ENCODE peak calls at places on chromosomes 12 and 14, in six cellular contexts. X is A549, L is HepG2, A is GM12878, E is K562, P is upper lobe of left lung. N is an unnamed sample.

GRCh38 chr12:116216022-116216756 is 61.3 kb downstream of the MED13L start:
- ATAC-seq in X (no peak), L (no peak), A (no peak), P (no peak), E (no peak), N (no peak)

GRCh38 chr12:68317047-68317667 is 15.0 kb downstream of the MDM1 start:
- ATAC-seq in L (no peak), P (peak; percentile 63), X (no peak), E (no peak), A (peak; percentile 51), N (no peak)

GRCh38 chr12:56040963-56041578 is 647 bp upstream of the RPS26 start:
- ATAC-seq in X (no peak), P (no peak), A (peak; percentile 3), L (peak; percentile 32), E (peak; percentile 23), N (no peak)

GRCh38 chr14:20493634-20494033 is 11.7 kb upstream of the RNASE10 start:
- ATAC-seq in E (peak; percentile 33), X (no peak), A (peak; percentile 12), L (no peak), P (peak; percentile 85), N (peak; percentile 41)

GRCh38 chr14:63192085-63192484 is 12.2 kb upstream of the RHOJ start:
- ATAC-seq in L (no peak), P (no peak), E (no peak), A (no peak), X (no peak), N (peak; percentile 39)

GRCh38 chr14:21090194-21090939 is 8.1 kb downstream of the ZNF219 start:
- ATAC-seq in E (peak; percentile 45), A (no peak), L (peak; percentile 33), P (peak; percentile 7), X (peak; percentile 25), N (peak; percentile 18)

GRCh38 chr12:1611775-1612174 is 17.3 kb upstream of the WNT5B start:
- ATAC-seq in A (no peak), X (no peak), L (no peak), E (no peak), P (no peak), N (peak; percentile 49)

GRCh38 chr12:110920324-110920910 is at the start of gene MYL2:
- ATAC-seq in A (no peak), E (no peak), L (no peak), X (no peak), P (no peak), N (no peak)

GRCh38 chr12:21334771-21335325 is at the start of gene SLCO1A2:
- ATAC-seq in E (no peak), X (no peak), L (no peak), A (no peak), P (no peak), N (no peak)

GRCh38 chr14:105087963-105088811 is 23.0 kb upstream of the GPR132 start:
- ATAC-seq in X (peak; percentile 5), P (peak; percentile 18), A (no peak), E (no peak), L (peak; percentile 13), N (peak; percentile 32)
- H3K4me3 ChIP-seq in X (peak overlapping the region; percentile 68), P (peak overlapping the region; percentile 37), A (peak overlapping the region; percentile 40), E (no peak overlapping the region), L (no peak overlapping the region), N (no peak overlapping the region)

GRCh38 chr12:107184359-107184980 is 91.1 kb upstream of the CRY1 start:
- ATAC-seq in L (no peak), A (no peak), E (no peak), X (no peak), P (no peak), N (no peak)
- TF ChIP-seq EP300 in L (no peak), A (no peak), E (no peak), X (no peak), P (no peak), N (no peak)

GRCh38 chr12:53219116-53219955 is 12.3 kb upstream of the ITGB7 start:
- ATAC-seq in P (no peak), L (no peak), E (peak; percentile 19), A (peak; percentile 31), X (no peak), N (no peak)

GRCh38 chr12:53218551-53219114 is 11.6 kb upstream of the ITGB7 start:
- ATAC-seq in E (no peak), X (no peak), L (no peak), A (no peak), P (no peak), N (no peak)

GRCh38 chr12:53220857-53221202 is 11.2 kb downstream of the RARG start:
- ATAC-seq in P (peak; percentile 93), A (peak; percentile 86), X (peak; percentile 74), E (peak; percentile 86), L (peak; percentile 80), N (peak; percentile 85)

GRCh38 chr12:53221203-53222076 is 10.6 kb downstream of the RARG start:
- ATAC-seq in L (peak; percentile 70), E (peak; percentile 71), P (peak; percentile 76), X (peak; percentile 58), A (peak; percentile 56), N (peak; percentile 64)

GRCh38 chr12:53219956-53220856 is 11.8 kb downstream of the RARG start:
- ATAC-seq in L (peak; percentile 10), X (peak; percentile 55), A (peak; percentile 59), P (peak; percentile 32), E (peak; percentile 26), N (peak; percentile 0)
- TF ChIP-seq POLR2A in L (no peak), X (no peak), A (peak; percentile 34), P (no peak), E (no peak), N (no peak)

DNA sequence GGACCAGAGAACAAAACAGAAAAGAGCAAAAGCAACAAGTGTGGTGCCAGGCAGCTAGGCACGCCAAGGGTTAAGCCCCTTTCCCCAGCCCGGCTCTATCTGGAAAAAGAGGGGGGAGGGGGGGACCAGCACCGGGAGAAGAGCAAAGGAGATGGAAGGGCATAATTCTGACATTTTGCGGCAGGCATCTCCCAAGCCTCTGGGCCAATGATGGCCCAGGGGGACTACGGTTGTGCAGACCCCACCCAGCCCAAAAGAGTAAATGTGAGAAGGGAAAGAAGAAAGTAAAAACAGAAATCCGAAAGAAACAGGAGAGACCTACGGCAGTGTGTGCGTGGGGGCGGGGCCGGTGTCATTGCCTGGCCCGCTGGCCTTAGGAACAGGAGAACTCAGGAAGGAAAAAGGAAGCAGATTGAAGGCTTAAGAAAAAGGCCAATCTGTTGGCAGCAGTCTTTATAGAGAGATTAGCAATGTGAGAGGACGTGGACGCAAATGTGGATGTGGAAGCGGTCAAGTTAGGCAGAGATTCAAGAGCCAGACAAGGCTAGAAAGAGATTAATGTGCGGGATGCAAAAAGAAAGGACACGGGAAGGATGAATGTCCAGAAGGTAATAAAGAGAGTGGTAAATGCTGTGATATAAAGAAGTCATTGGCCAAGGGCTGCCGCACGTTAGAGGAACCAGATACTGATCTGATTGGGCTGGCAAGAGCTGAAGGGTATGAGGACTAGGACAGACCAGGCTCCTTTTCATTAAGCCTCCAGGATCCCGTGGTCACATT is 59.2 kb downstream of the DHRS2 start:
- ATAC-seq in A (no peak), P (peak; percentile 58), E (peak; percentile 63), X (no peak), L (no peak), N (peak; percentile 53)
- H3K4me3 ChIP-seq in A (no peak overlapping the region), P (peak overlapping the region; percentile 9), E (no peak overlapping the region), X (no peak overlapping the region), L (peak overlapping the region; percentile 23), N (peak overlapping the region; percentile 35)

GRCh38 chr12:122028165-122028591 is 6.5 kb downstream of the BCL7A start:
- ATAC-seq in P (no peak), X (no peak), A (no peak), E (no peak), L (no peak), N (no peak)
- TF ChIP-seq EP300 in P (no peak), X (no peak), A (no peak), E (no peak), L (no peak), N (no peak)

DNA sequence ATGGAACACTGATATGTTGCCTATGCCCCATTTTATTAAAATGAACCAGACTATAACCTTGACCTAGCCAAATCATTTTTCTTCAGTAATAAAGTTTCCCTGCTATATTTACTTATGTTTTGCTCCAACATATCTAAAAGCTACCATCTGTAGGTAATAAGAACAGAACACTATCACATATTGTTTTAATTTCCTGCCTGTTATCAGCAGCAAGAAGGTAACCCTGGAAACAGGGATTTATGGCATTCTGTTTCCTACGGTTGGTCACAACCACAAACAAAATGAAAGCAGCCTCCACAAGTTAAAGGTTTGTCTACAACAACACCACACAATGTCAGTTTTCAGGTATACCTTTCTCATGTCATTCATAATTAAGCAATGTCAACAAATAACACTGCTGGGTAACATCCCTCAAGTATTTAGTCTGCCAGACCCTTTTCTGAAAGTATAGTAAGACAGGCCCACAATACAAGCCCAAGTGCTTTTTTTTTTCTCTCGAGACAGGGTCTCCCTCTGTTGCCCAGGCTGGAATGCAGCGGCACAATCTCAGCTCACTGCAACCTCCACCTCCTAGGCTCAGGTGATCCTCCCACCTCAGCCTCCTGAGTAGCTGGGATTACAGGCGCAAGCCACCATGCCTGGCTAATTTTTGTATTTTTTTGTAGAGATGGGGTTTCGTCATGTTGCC is 25.5 kb downstream of the GCH1 start:
- ATAC-seq in X (no peak), P (no peak), L (no peak), A (no peak), E (no peak), N (no peak)
- TF ChIP-seq POLR2A in X (no peak), P (no peak), L (no peak), A (no peak), E (no peak), N (no peak)